ENCODE peak calls at places on chromosomes 2 and 18, in five cellular contexts. F is A549, A is HepG2, I is body of pancreas, S is lower leg skin. P is an unnamed sample.

GRCh38 chr2:675982-676646 is 1.1 kb downstream of the TMEM18 start:
- DNase-seq in A (peak), I (peak), F (peak), S (peak), P (peak)

GRCh38 chr2:129904532-129905446 is 74.7 kb upstream of the RAB6C start:
- DNase-seq in F (no peak), S (no peak), I (no peak), A (no peak), P (no peak)

GRCh38 chr2:15727396-15728246 is 136.0 kb downstream of the DDX1 start:
- DNase-seq in I (no peak), S (no peak), A (no peak), F (no peak), P (no peak)

GRCh38 chr18:73006331-73006730 is 138.5 kb upstream of the NETO1 start:
- DNase-seq in I (no peak), A (no peak), S (no peak), F (no peak), P (no peak)

GRCh38 chr2:45141883-45142866 is 132.9 kb upstream of the SIX2 start:
- DNase-seq in A (no peak), F (no peak), I (no peak), S (no peak), P (no peak)

GRCh38 chr2:3279236-3279960 is 98.2 kb downstream of the EIPR1 start:
- DNase-seq in I (no peak), S (no peak), F (no peak), A (no peak), P (no peak)

GRCh38 chr2:56108806-56109205 is 75.0 kb upstream of the CCDC85A start:
- DNase-seq in I (peak), F (no peak), S (no peak), A (no peak), P (no peak)

GRCh38 chr2:169222665-169223064 is 139.7 kb downstream of the LRP2 start:
- DNase-seq in F (no peak), A (no peak), I (no peak), S (no peak), P (no peak)

GRCh38 chr2:41853427-41854191 is 194.2 kb upstream of the PKDCC start:
- DNase-seq in I (peak), A (peak), S (peak), F (peak), P (peak)

GRCh38 chr2:95695613-95696012 is 103.8 kb downstream of the TRIM43 start:
- DNase-seq in A (no peak), I (peak), S (peak), F (no peak), P (peak)

GRCh38 chr2:20972792-20973565 is 70.9 kb downstream of the APOB start:
- DNase-seq in I (no peak), F (no peak), S (no peak), A (no peak), P (no peak)

GRCh38 chr2:23436346-23437099 is 51.5 kb downstream of the KLHL29 start:
- DNase-seq in S (no peak), F (no peak), I (no peak), A (no peak), P (no peak)

GRCh38 chr18:37435150-37435872 is 130.3 kb downstream of the CELF4 start:
- DNase-seq in I (no peak), F (no peak), S (no peak), A (no peak), P (no peak)

GRCh38 chr2:94984964-94985575 is 40.4 kb upstream of the MAL start:
- DNase-seq in I (no peak), A (no peak), F (no peak), S (no peak), P (no peak)

GRCh38 chr2:107197601-107198000 is 311.6 kb upstream of the ST6GAL2 start:
- DNase-seq in A (no peak), I (no peak), F (peak), S (no peak), P (no peak)

GRCh38 chr2:157929871-157930667 is 53.9 kb upstream of the ACVR1 start:
- DNase-seq in A (no peak), S (no peak), F (no peak), I (no peak), P (no peak)

GRCh38 chr2:173963817-173964564 is 1.2 kb downstream of the SP3 start:
- DNase-seq in A (peak), F (peak), S (peak), I (peak), P (peak)

GRCh38 chr2:62687644-62688043 is 17.9 kb upstream of the EHBP1 start:
- DNase-seq in S (no peak), A (no peak), I (no peak), F (no peak), P (no peak)

GRCh38 chr2:12325806-12326205 is 390.9 kb upstream of the TRIB2 start:
- DNase-seq in A (no peak), F (no peak), S (no peak), I (peak), P (no peak)

GRCh38 chr2:187959821-187960220 is 331.9 kb upstream of the GULP1 start:
- DNase-seq in I (no peak), A (no peak), S (no peak), F (peak), P (no peak)

GRCh38 chr18:62498616-62499262 is 24.1 kb upstream of the ZCCHC2 start:
- DNase-seq in I (no peak), F (no peak), S (no peak), A (no peak), P (no peak)

GRCh38 chr2:1876352-1876751 is 132.0 kb upstream of the PXDN start:
- DNase-seq in A (no peak), S (no peak), F (no peak), I (no peak), P (no peak)

GRCh38 chr18:27615345-27615844 is 430.3 kb upstream of the CHST9 start:
- DNase-seq in S (no peak), F (no peak), I (no peak), A (no peak), P (no peak)

GRCh38 chr2:10985260-10985659 is 73.5 kb downstream of the KCNF1 start:
- DNase-seq in A (no peak), F (no peak), I (no peak), S (no peak), P (no peak)

GRCh38 chr2:226698671-226699070 is 100.9 kb downstream of the IRS1 start:
- DNase-seq in F (no peak), I (no peak), S (no peak), A (no peak), P (no peak)

GRCh38 chr2:109646961-109647360 is 32.8 kb downstream of the SOWAHC start:
- DNase-seq in F (no peak), A (no peak), I (no peak), S (no peak), P (no peak)

GRCh38 chr2:171798156-171798815 is 95.8 kb downstream of the SLC25A12 start:
- DNase-seq in I (no peak), S (no peak), A (peak), F (no peak), P (no peak)

GRCh38 chr18:40868110-40868858 is 1086.8 kb upstream of the PIK3C3 start:
- DNase-seq in A (peak), F (peak), I (no peak), S (no peak), P (no peak)

GRCh38 chr2:228646061-228646460 is 464.6 kb upstream of the SPHKAP start:
- DNase-seq in I (no peak), S (no peak), F (no peak), A (no peak), P (no peak)

GRCh38 chr2:215189393-215189792 is 51.0 kb upstream of the ABCA12 start:
- DNase-seq in S (peak), F (no peak), I (no peak), A (no peak), P (no peak)

GRCh38 chr2:170019060-170019805 is 158.7 kb upstream of the MYO3B start:
- DNase-seq in F (no peak), I (no peak), S (no peak), A (no peak), P (no peak)

GRCh38 chr2:173580869-173581268 is 226.2 kb downstream of the CDCA7 start:
- DNase-seq in I (no peak), A (no peak), F (no peak), S (no peak), P (no peak)

GRCh38 chr18:76098728-76099514 is 396.1 kb downstream of the ZNF516 start:
- DNase-seq in A (no peak), S (no peak), F (no peak), I (peak), P (no peak)

GRCh38 chr2:37205689-37206341 is 9.5 kb downstream of the CEBPZOS start:
- DNase-seq in S (no peak), I (no peak), F (no peak), A (no peak), P (no peak)

GRCh38 chr18:32469691-32470131 is 971 bp downstream of the GAREM1 start:
- DNase-seq in I (peak), F (no peak), A (no peak), S (no peak), P (no peak)

GRCh38 chr2:54047076-54047475 is 68.3 kb upstream of the ACYP2 start:
- DNase-seq in S (no peak), F (no peak), I (no peak), A (no peak), P (no peak)

GRCh38 chr2:25251032-25251460 is 82.7 kb upstream of the POMC start:
- DNase-seq in A (no peak), I (no peak), F (no peak), S (no peak), P (no peak)

DNA sequence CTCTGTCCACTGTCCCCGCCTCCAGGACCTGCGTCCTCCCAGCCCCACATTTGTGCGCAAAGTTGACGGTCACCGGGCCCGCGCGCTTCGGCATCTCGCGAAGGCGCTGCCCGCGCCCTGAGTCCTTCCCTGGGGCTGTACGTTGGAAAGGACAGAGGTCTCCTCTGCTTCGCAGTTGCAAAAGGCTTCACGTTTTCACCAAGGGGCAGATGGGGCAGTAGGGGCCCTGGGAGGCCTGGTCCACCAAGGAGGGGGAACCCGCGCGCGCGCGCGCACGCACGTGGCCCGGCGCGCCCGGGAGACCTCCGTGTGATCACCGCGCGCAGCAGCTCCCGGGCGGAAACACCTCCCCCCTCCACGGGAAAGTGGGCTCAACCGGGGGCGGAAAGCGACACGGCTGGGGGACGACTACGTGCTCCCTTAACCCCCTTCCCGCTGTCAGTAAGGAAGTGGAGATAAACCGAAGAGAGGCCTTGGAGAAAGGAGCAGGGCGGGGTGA is 21.9 kb downstream of the TEX44 start:
- DNase-seq in F (no peak), S (no peak), A (no peak), I (no peak), P (peak)
- TF ChIP-seq POLR2A in F (no peak), S (no peak), A (no peak), I (no peak), P (no peak)

GRCh38 chr2:164065038-164065437 is 329.2 kb upstream of the FIGN start:
- DNase-seq in I (no peak), A (no peak), S (no peak), F (no peak), P (no peak)
- TF ChIP-seq POLR2A in I (no peak), A (no peak), S (no peak), F (no peak), P (no peak)

GRCh38 chr2:27050281-27050995 is 1.0 kb upstream of the AGBL5 start:
- DNase-seq in S (peak), A (peak), I (peak), F (peak), P (peak)
- TF ChIP-seq POLR2A in S (no peak), A (peak), I (peak), F (peak), P (no peak)

GRCh38 chr2:65017335-65017734 is 28.1 kb downstream of the SLC1A4 start:
- DNase-seq in A (no peak), S (no peak), F (no peak), I (no peak), P (no peak)

GRCh38 chr2:65016789-65017188 is 27.6 kb downstream of the SLC1A4 start:
- DNase-seq in F (no peak), I (no peak), A (no peak), S (no peak), P (no peak)

GRCh38 chr2:65019675-65020195 is 30.5 kb downstream of the SLC1A4 start:
- DNase-seq in F (no peak), S (no peak), A (no peak), I (no peak), P (no peak)

GRCh38 chr2:65019010-65019409 is 29.8 kb downstream of the SLC1A4 start:
- DNase-seq in S (no peak), I (no peak), F (no peak), A (no peak), P (no peak)

GRCh38 chr2:65018141-65018582 is 29.0 kb downstream of the SLC1A4 start:
- DNase-seq in S (peak), A (no peak), F (no peak), I (peak), P (no peak)
- TF ChIP-seq POLR2A in S (no peak), A (no peak), F (no peak), I (no peak), P (no peak)

GRCh38 chr2:238286987-238287386 is 1.4 kb downstream of the PER2 start:
- DNase-seq in A (no peak), S (no peak), I (no peak), F (no peak), P (no peak)

GRCh38 chr2:238286551-238286950 is 1.9 kb downstream of the PER2 start:
- DNase-seq in A (peak), F (peak), I (peak), S (peak), P (peak)

GRCh38 chr2:238288650-238289573 is 502 bp upstream of the PER2 start:
- DNase-seq in S (peak), I (peak), F (peak), A (peak), P (peak)

GRCh38 chr2:238289574-238289973 is 1.2 kb upstream of the PER2 start:
- DNase-seq in A (no peak), S (no peak), F (no peak), I (no peak), P (no peak)

GRCh38 chr2:238287702-238288649 is at the start of gene PER2:
- DNase-seq in I (peak), F (peak), A (peak), S (peak), P (peak)
- TF ChIP-seq POLR2A in I (peak), F (no peak), A (no peak), S (no peak), P (no peak)